ENCODE peak calls at places on chromosomes 11 and 22, in five cellular contexts. A is dermis blood vessel endothelial cell, S is NCI-H1092 treated with DMSO at 0.1 percent for 48 hours, O is thoracic aorta, M is posterior vena cava. V is an unnamed sample.

GRCh38 chr11:34978236-34979191 is 62.1 kb downstream of the PDHX start:
- DNase-seq in S (no peak), A (no peak), M (no peak), O (no peak), V (no peak)

GRCh38 chr22:30221121-30221992 is 25.2 kb downstream of the LIF start:
- DNase-seq in O (no peak), M (no peak), A (no peak), S (no peak), V (no peak)

GRCh38 chr11:67466962-67467771 is 1.9 kb downstream of the TMEM134 start:
- DNase-seq in S (no peak), M (no peak), A (no peak), O (no peak), V (no peak)

GRCh38 chr11:1375161-1375954 is 14.4 kb upstream of the BRSK2 start:
- DNase-seq in O (no peak), M (no peak), S (no peak), A (no peak), V (no peak)

GRCh38 chr22:48348855-48349254 is 1478.8 kb downstream of the BRD1 start:
- DNase-seq in A (no peak), M (no peak), S (no peak), O (no peak), V (no peak)

GRCh38 chr11:7514099-7514725 is 413 bp downstream of the PPFIBP2 start:
- DNase-seq in O (no peak), S (no peak), A (peak; percentile 2), M (no peak), V (no peak)

GRCh38 chr11:11510939-11511338 is 110.9 kb downstream of the GALNT18 start:
- DNase-seq in A (no peak), O (no peak), S (peak; percentile 90), M (no peak), V (no peak)

GRCh38 chr11:33891714-33892327 is at the start of gene LMO2:
- DNase-seq in A (no peak), O (no peak), S (peak; percentile 79), M (no peak), V (no peak)

GRCh38 chr11:114243461-114244372 is 52.5 kb upstream of the NNMT start:
- DNase-seq in O (no peak), M (peak; percentile 51), S (peak; percentile 26), A (no peak), V (no peak)

GRCh38 chr11:72278911-72279310 is 34.9 kb upstream of the PHOX2A start:
- DNase-seq in O (no peak), M (no peak), A (no peak), S (no peak), V (no peak)

GRCh38 chr11:106399075-106399500 is 321.6 kb downstream of the AASDHPPT start:
- DNase-seq in S (no peak), M (peak; percentile 94), O (no peak), A (peak; percentile 63), V (peak; percentile 96)

GRCh38 chr11:64305691-64306562 is 603 bp downstream of the ESRRA start:
- DNase-seq in O (no peak), A (peak; percentile 57), M (peak; percentile 90), S (peak; percentile 53), V (no peak)

GRCh38 chr22:46590334-46590733 is 29.9 kb upstream of the GRAMD4 start:
- DNase-seq in M (no peak), A (no peak), S (no peak), O (no peak), V (no peak)

GRCh38 chr11:12052676-12053605 is 44.5 kb upstream of the DKK3 start:
- DNase-seq in S (no peak), A (no peak), M (no peak), O (no peak), V (no peak)

GRCh38 chr11:35138949-35139881 is at the start of gene CD44:
- DNase-seq in O (peak; percentile 68), S (no peak), M (peak; percentile 94), A (peak; percentile 50), V (peak; percentile 93)

GRCh38 chr11:125494987-125495725 is 909 bp downstream of the FEZ1 start:
- DNase-seq in M (peak; percentile 86), A (peak; percentile 45), O (peak; percentile 15), S (no peak), V (peak; percentile 74)

GRCh38 chr11:19597876-19598275 is 114.8 kb upstream of the NAV2 start:
- DNase-seq in A (no peak), M (no peak), O (no peak), S (no peak), V (no peak)

GRCh38 chr11:69667619-69668604 is 7.2 kb downstream of the LTO1 start:
- DNase-seq in S (no peak), O (no peak), M (peak; percentile 75), A (no peak), V (no peak)

GRCh38 chr22:37325024-37325395 is 42.7 kb downstream of the CYTH4 start:
- DNase-seq in O (no peak), A (no peak), S (no peak), M (no peak), V (no peak)

GRCh38 chr11:102306817-102307814 is 10.2 kb upstream of the BIRC3 start:
- DNase-seq in M (no peak), A (no peak), S (no peak), O (no peak), V (no peak)

GRCh38 chr11:45285289-45285828 is 782 bp downstream of the SYT13 start:
- DNase-seq in A (no peak), O (no peak), M (no peak), S (no peak), V (no peak)

GRCh38 chr11:111819161-111820058 is 52.0 kb downstream of the ALG9 start:
- DNase-seq in A (peak; percentile 73), O (no peak), S (no peak), M (no peak), V (no peak)

GRCh38 chr11:76797341-76798201 is 14.4 kb downstream of the TSKU start:
- DNase-seq in M (peak; percentile 68), S (no peak), A (no peak), O (no peak), V (no peak)

GRCh38 chr11:46693597-46694012 is 6.8 kb downstream of the ARHGAP1 start:
- DNase-seq in M (no peak), A (no peak), O (no peak), S (no peak), V (no peak)

GRCh38 chr11:26849009-26849408 is 127.1 kb upstream of the SLC5A12 start:
- DNase-seq in S (no peak), O (no peak), A (no peak), M (no peak), V (no peak)

GRCh38 chr22:26553056-26553752 is 36.7 kb downstream of the TPST2 start:
- DNase-seq in S (no peak), M (no peak), A (peak; percentile 79), O (no peak), V (peak; percentile 56)

GRCh38 chr11:96761451-96761850 is 371.6 kb downstream of the JRKL start:
- DNase-seq in S (no peak), M (no peak), O (no peak), A (no peak), V (no peak)

GRCh38 chr11:106695506-106695905 is 322.8 kb downstream of the GUCY1A2 start:
- DNase-seq in M (no peak), S (no peak), A (peak; percentile 4), O (no peak), V (peak; percentile 8)

GRCh38 chr22:39206491-39206890 is 38.3 kb downstream of the PDGFB start:
- DNase-seq in A (no peak), S (no peak), M (peak; percentile 66), O (no peak), V (no peak)

GRCh38 chr11:81420668-81421550 is 1312.8 kb downstream of the FAM181B start:
- DNase-seq in M (no peak), S (no peak), A (no peak), O (no peak), V (no peak)

GRCh38 chr11:794766-795637 is 3.1 kb downstream of the SLC25A22 start:
- DNase-seq in O (no peak), A (no peak), S (no peak), M (no peak), V (no peak)